ENCODE peak calls at places on chromosome 4, in six cellular contexts. U is stomach, Z is H1, J is GM12878, I is SK-N-SH, H is tibial nerve. D is an unnamed sample.
A peak's percentile ranks its signal among the peaks of the same experiment; 100 is the strongest.

GRCh38 chr4:105472871-105473339 is 957 bp downstream of the PPA2 start:
- DNase-seq in H (no peak), J (peak; percentile 44), U (no peak), I (peak; percentile 40), Z (no peak), D (no peak)

GRCh38 chr4:112403072-112403945 is 106.1 kb downstream of the ALPK1 start:
- DNase-seq in J (no peak), Z (no peak), U (no peak), I (no peak), H (no peak), D (no peak)

GRCh38 chr4:180156684-180157083 is 2086.5 kb upstream of the TENM3 start:
- DNase-seq in Z (no peak), I (no peak), H (no peak), J (no peak), U (no peak), D (no peak)

GRCh38 chr4:59409647-59410046 is 1790.5 kb upstream of the ADGRL3 start:
- DNase-seq in U (no peak), J (no peak), Z (no peak), I (no peak), H (no peak), D (no peak)

GRCh38 chr4:76610751-76611150 is 175.7 kb downstream of the SHROOM3 start:
- DNase-seq in J (no peak), U (no peak), I (no peak), Z (no peak), H (no peak), D (no peak)

GRCh38 chr4:43071069-43071468 is 178.6 kb downstream of the GRXCR1 start:
- DNase-seq in I (no peak), Z (no peak), U (no peak), J (no peak), H (no peak), D (no peak)

GRCh38 chr4:180827193-180827592 is 1416.0 kb upstream of the TENM3 start:
- DNase-seq in I (no peak), U (no peak), J (no peak), H (no peak), Z (no peak), D (no peak)

GRCh38 chr4:67809502-67809901 is 55.3 kb upstream of the GNRHR start:
- DNase-seq in I (no peak), J (no peak), H (no peak), Z (no peak), U (no peak), D (no peak)

GRCh38 chr4:160143574-160143973 is 1040.7 kb downstream of the RAPGEF2 start:
- DNase-seq in U (no peak), Z (no peak), H (no peak), I (no peak), J (no peak), D (no peak)

GRCh38 chr4:174873931-174874330 is 44.2 kb upstream of the ADAM29 start:
- DNase-seq in H (no peak), Z (no peak), U (no peak), J (peak; percentile 25), I (peak; percentile 28), D (no peak)

GRCh38 chr4:99405433-99406115 is 29.6 kb downstream of the ADH7 start:
- DNase-seq in Z (peak; percentile 21), J (peak; percentile 38), H (peak; percentile 93), I (peak; percentile 24), U (peak; percentile 74), D (no peak)

GRCh38 chr4:99404595-99405287 is 30.4 kb downstream of the ADH7 start:
- DNase-seq in Z (no peak), U (no peak), I (no peak), H (no peak), J (peak; percentile 87), D (no peak)

GRCh38 chr4:99403380-99404194 is 31.6 kb downstream of the ADH7 start:
- DNase-seq in U (no peak), Z (no peak), H (no peak), I (no peak), J (peak; percentile 59), D (no peak)

GRCh38 chr4:99400831-99401230 is 34.3 kb downstream of the ADH7 start:
- DNase-seq in I (no peak), U (no peak), J (no peak), H (no peak), Z (no peak), D (no peak)

DNA sequence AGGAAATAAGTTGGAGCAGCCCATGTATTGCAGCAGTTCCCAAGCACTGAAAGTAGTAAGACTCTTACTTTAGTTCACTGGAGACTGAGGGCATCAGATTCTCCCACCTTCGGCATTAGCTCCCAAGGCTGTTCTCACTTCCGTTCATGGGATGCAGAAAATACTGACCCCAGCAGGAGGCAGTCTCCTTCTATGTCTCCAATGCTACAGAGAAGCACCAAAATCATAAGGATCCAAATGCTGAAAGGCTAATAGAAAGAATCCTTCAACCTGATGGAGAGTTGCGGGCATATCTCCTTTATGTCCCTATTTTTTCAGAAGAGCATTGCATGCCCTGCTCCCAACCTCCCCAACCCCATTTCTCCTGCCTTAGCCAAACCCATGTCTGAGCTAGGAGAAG is 32.4 kb downstream of the ADH7 start:
- DNase-seq in U (no peak), J (no peak), Z (no peak), H (no peak), I (no peak), D (no peak)
- TF ChIP-seq CTCF in U (no peak), J (peak; percentile 2), Z (peak; percentile 24), H (no peak), I (no peak), D (no peak)

GRCh38 chr4:635851-636627 is 10.7 kb downstream of the PDE6B start:
- DNase-seq in U (no peak), I (no peak), H (no peak), Z (no peak), J (no peak), D (peak; percentile 82)
- H3K9me3 ChIP-seq in U (no peaks in the 10 kb centered on the region), I (no peaks in the 10 kb centered on the region), H (no peaks in the 10 kb centered on the region), Z (peaks cover 10% of the 10 kb centered on the region), J (peaks cover 3% of the 10 kb centered on the region), D (no peaks in the 10 kb centered on the region)

DNA sequence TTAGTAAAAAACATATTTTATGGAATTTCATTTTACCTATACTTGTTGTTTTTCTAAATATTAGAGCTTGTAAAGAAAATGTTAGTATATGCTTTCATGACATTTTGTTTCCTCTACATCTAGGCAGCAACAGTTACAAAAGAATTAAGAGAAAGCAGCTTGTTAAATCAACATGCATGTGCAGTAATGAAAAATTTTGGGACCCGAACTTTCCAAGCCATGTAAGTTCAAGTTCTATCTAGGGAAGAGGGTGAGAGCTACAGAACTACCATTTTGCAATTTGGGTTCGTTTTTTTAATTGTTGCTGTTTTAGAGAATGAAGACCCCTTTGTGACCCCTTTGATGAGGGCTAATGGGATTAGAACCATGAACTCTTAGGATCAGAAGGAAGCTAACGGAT is 7.2 kb downstream of the AFP start:
- DNase-seq in U (no peak), I (no peak), H (no peak), Z (no peak), J (no peak), D (no peak)
- TF ChIP-seq EP300 in U (no peak), I (no peak), H (no peak), Z (no peak), J (no peak), D (no peak)

DNA sequence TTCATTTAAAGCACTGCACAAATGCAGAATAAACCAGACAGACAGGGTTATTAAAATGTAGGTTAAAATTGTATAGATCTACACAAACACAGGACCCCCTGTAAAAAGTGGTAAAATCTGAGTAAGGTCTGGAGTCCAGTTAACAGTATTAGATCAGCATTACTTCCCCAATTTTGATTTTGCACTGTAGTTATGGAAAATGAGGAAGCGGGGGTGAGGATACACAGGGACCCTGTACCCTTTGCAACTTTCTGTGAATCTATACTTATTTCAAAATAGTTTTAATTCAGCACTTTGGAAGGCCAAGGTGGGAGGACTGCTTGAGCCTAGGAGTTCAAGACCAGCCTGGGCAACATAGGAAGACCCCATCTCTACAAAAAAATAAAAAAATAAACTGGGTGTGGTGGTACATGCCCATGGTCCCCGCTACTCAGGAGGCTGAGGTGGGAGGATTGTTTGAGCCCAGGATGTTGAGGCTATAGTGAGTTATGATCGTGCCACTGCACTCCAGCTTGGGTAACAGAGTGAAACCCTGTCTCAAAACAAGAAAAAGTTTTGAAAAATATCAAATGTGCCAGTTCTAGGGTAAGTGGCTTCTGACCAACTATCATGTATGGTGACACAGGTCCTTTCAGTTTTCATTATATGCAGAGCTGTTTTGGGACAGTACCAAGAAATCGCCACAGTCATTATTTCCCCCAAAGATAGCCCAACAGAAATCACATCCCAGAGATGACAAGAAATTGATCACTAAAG is 17.7 kb downstream of the SEL1L3 start:
- DNase-seq in H (no peak), J (no peak), U (no peak), Z (no peak), I (no peak), D (no peak)
- TF ChIP-seq CTCF in H (no peak), J (no peak), U (no peak), Z (no peak), I (no peak), D (no peak)

DNA sequence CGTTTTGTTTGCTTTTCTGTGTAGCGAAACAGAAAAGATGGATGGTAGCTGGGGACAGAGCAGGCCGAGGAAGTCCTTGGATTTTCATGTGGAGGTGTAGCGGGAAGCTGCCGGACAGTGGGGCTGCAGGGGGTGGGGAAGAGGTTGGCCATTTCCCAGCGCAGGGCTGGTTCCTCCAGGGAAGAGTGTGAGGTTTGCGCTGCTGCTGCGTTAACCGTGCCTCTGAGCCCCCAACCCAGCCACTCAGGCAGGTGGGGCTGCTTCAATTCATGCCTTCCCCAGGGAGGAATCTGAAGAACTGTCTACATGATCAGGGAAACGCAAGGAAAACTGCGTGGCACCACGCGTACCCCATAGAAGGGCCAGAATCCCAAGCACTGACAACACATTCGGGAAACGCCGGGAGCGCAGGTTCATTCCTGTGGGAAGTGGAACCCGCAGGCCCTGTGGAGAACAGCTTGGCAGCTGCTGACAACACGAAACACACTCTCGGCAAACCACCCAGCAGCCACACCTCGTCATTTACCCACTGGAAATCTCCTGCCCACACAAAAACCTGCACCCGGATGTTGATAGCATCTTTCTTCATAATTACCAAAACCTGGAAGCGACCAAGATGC is 57.7 kb downstream of the PCGF3 start:
- DNase-seq in I (no peak), U (no peak), H (no peak), Z (no peak), J (no peak), D (no peak)
- H3K9me3 ChIP-seq in I (no peaks in the 10 kb centered on the region), U (peaks cover 4% of the 10 kb centered on the region), H (no peaks in the 10 kb centered on the region), Z (peaks cover 6% of the 10 kb centered on the region), J (no peaks in the 10 kb centered on the region), D (no peaks in the 10 kb centered on the region)

DNA sequence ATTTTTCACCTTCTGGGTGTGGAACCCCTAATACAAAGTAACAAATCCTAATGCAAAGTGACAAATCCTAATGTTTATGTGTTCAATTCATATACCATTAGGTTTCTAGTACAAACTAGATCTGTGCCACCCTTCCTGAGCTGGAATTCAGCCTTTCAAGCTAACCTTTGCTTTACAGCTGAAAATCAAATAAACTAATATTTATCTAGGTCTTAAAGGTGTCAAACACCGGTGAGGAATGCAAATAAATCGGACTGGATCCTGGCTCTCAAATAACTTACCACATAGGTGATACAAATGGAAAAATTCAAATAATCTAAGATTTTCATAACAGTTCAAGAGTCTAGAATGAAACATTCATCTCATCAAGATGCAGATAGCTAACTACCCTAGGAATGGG is 11.6 kb downstream of the IRF2 start:
- DNase-seq in U (no peak), I (no peak), Z (no peak), H (no peak), J (no peak), D (no peak)
- TF ChIP-seq EP300 in U (no peak), I (no peak), Z (no peak), H (no peak), J (no peak), D (no peak)